ENCODE peak calls at places on chromosomes 4 and X, in seven cellular contexts. R is fibroblast of mammary gland, G is nephron progenitor cell, F is GM20000, M is lower lobe of right lung, T is transverse colon, V is cardiac fibroblast. S is an unnamed sample.

GRCh38 chrX:30521440-30522182 is 56.0 kb downstream of the TASL start:
- DNase-seq in V (peak), M (no peak), F (no peak), G (no peak), T (no peak), R (peak), S (no peak)

GRCh38 chr4:79050521-79050880 is 111.3 kb upstream of the PAQR3 start:
- DNase-seq in T (no peak), F (no peak), G (no peak), R (no peak), M (no peak), V (no peak), S (no peak)

GRCh38 chr4:8653326-8654000 is 60.9 kb downstream of the CPZ start:
- DNase-seq in R (no peak), M (no peak), G (no peak), V (no peak), T (no peak), F (no peak), S (no peak)

GRCh38 chr4:101356928-101357327 is 9.6 kb upstream of the PPP3CA start:
- DNase-seq in F (no peak), M (no peak), G (no peak), V (peak), T (no peak), R (peak), S (no peak)

GRCh38 chrX:135194684-135195083 is 23.5 kb upstream of the CT55 start:
- DNase-seq in F (no peak), G (no peak), M (no peak), V (no peak), R (no peak), T (no peak), S (no peak)

GRCh38 chr4:8553216-8553615 is 27.0 kb upstream of the GPR78 start:
- DNase-seq in T (no peak), V (no peak), M (no peak), F (no peak), G (no peak), R (no peak), S (no peak)

GRCh38 chr4:112170451-112170993 is 25.3 kb downstream of the FAM241A start:
- DNase-seq in G (no peak), R (peak), V (peak), T (no peak), F (no peak), M (no peak), S (no peak)

GRCh38 chr4:26360273-26360672 is 39.5 kb downstream of the RBPJ start:
- DNase-seq in T (no peak), F (no peak), V (no peak), M (no peak), G (no peak), R (no peak), S (no peak)

GRCh38 chr4:52780206-52780605 is 29.0 kb upstream of the ERVMER34-1 start:
- DNase-seq in T (no peak), M (no peak), R (peak), G (no peak), F (no peak), V (peak), S (no peak)

GRCh38 chr4:179110356-179110755 is 1668.1 kb upstream of the AGA start:
- DNase-seq in F (no peak), M (no peak), G (no peak), T (no peak), R (peak), V (peak), S (no peak)

GRCh38 chr4:31365006-31365690 is 645.0 kb downstream of the PCDH7 start:
- DNase-seq in T (no peak), F (no peak), V (no peak), M (no peak), G (no peak), R (peak), S (no peak)

GRCh38 chr4:114807759-114808404 is 209.3 kb downstream of the UGT8 start:
- DNase-seq in T (no peak), V (peak), G (peak), M (no peak), F (peak), R (peak), S (no peak)

GRCh38 chrX:134886201-134886600 is 104.6 kb upstream of the SMIM10 start:
- DNase-seq in F (no peak), V (peak), M (no peak), G (no peak), T (no peak), R (peak), S (no peak)

GRCh38 chr4:56220261-56220660 is 167.0 kb downstream of the AASDH start:
- DNase-seq in M (no peak), R (peak), G (no peak), V (peak), F (no peak), T (no peak), S (no peak)

GRCh38 chrX:111123606-111124179 is 27.7 kb downstream of the PAK3 start:
- DNase-seq in M (no peak), R (no peak), F (no peak), T (no peak), G (no peak), V (no peak), S (no peak)

GRCh38 chrX:57607295-57608187 is 15.7 kb downstream of the ZXDB start:
- DNase-seq in R (no peak), M (no peak), T (no peak), G (no peak), F (no peak), V (no peak), S (no peak)

GRCh38 chrX:111837226-111837625 is 38.8 kb upstream of the TRPC5OS start:
- DNase-seq in T (no peak), V (no peak), F (no peak), R (no peak), M (no peak), G (no peak), S (no peak)

GRCh38 chr4:139738846-139739613 is 73.4 kb downstream of the MGST2 start:
- DNase-seq in V (no peak), M (no peak), R (peak), G (no peak), T (no peak), F (no peak), S (no peak)

GRCh38 chrX:1477801-1478458 is 25.2 kb upstream of the ASMTL start:
- DNase-seq in T (no peak), M (no peak), G (no peak), R (no peak), F (no peak), V (no peak), S (no peak)

GRCh38 chrX:84187501-84188319 is at the start of gene RPS6KA6:
- DNase-seq in G (peak), R (peak), V (no peak), F (no peak), M (peak), T (peak), S (no peak)

GRCh38 chrX:84189125-84189524 is 1.1 kb upstream of the RPS6KA6 start:
- DNase-seq in M (no peak), T (no peak), G (no peak), R (no peak), F (no peak), V (no peak), S (no peak)

GRCh38 chrX:84186603-84187358 is 1.2 kb downstream of the RPS6KA6 start:
- DNase-seq in T (peak), V (no peak), G (peak), F (no peak), M (no peak), R (peak), S (no peak)

GRCh38 chrX:84192006-84192405 is 4.0 kb upstream of the RPS6KA6 start:
- DNase-seq in F (no peak), T (no peak), G (no peak), R (no peak), M (no peak), V (no peak), S (no peak)

GRCh38 chrX:84188320-84188834 is 378 bp upstream of the RPS6KA6 start:
- DNase-seq in M (peak), V (peak), G (peak), R (peak), T (peak), F (no peak), S (peak)
- TF ChIP-seq CTCF in M (no peak), V (no peak), G (no peak), R (peak), T (no peak), F (no peak), S (no peak)

GRCh38 chrX:55450259-55450658 is 1.7 kb upstream of the MAGEH1 start:
- DNase-seq in M (no peak), R (peak), V (peak), F (no peak), G (peak), T (no peak), S (no peak)
- TF ChIP-seq CTCF in M (no peak), R (peak), V (no peak), F (no peak), G (no peak), T (no peak), S (no peak)

GRCh38 chrX:115958687-115959359 is 211.7 kb upstream of the AGTR2 start:
- DNase-seq in G (no peak), T (no peak), F (no peak), V (no peak), M (no peak), R (no peak), S (no peak)
- TF ChIP-seq CTCF in G (no peak), T (no peak), F (no peak), V (no peak), M (no peak), R (peak), S (no peak)

GRCh38 chrX:143788265-143788664 is 67.7 kb upstream of the SPANXN2 start:
- DNase-seq in F (no peak), G (peak), V (peak), R (peak), M (no peak), T (no peak), S (no peak)
- TF ChIP-seq CTCF in F (no peak), G (peak), V (peak), R (peak), M (peak), T (no peak), S (no peak)

GRCh38 chrX:5916945-5917344 is 311.7 kb downstream of the NLGN4X start:
- DNase-seq in M (no peak), R (no peak), V (no peak), F (no peak), G (no peak), T (no peak), S (no peak)

GRCh38 chrX:5915783-5916182 is 312.9 kb downstream of the NLGN4X start:
- DNase-seq in R (no peak), T (no peak), F (no peak), M (no peak), G (no peak), V (no peak), S (no peak)
- TF ChIP-seq CTCF in R (no peak), T (no peak), F (no peak), M (no peak), G (no peak), V (no peak), S (no peak)

DNA sequence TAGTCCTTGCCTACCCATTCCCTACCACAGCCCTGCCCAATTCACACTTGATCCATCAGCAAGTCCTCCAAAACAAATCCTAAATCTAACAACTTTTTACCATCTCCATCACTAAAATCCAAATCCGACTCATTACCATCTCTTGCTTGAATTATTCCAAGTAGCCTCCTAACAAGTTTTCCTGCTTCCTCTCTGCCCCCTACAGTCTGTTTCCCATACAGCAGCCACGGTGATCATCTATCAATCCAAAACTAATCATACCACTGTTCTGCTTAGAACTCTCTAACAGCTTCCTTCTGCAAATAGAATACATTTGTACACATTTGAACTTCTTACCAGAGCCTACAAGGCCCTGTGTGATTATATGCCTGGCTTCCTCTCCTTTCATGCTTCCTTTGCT is 133.0 kb downstream of the SHROOM4 start:
- DNase-seq in R (no peak), G (peak), F (no peak), T (no peak), V (peak), M (no peak), S (no peak)
- TF ChIP-seq CTCF in R (peak), G (peak), F (no peak), T (no peak), V (peak), M (peak), S (no peak)

GRCh38 chr4:153521467-153521866 is 55.3 kb downstream of the TMEM131L start:
- DNase-seq in V (no peak), T (no peak), F (no peak), G (no peak), M (no peak), R (no peak), S (no peak)
- TF ChIP-seq CTCF in V (no peak), T (no peak), F (no peak), G (no peak), M (no peak), R (no peak), S (no peak)

DNA sequence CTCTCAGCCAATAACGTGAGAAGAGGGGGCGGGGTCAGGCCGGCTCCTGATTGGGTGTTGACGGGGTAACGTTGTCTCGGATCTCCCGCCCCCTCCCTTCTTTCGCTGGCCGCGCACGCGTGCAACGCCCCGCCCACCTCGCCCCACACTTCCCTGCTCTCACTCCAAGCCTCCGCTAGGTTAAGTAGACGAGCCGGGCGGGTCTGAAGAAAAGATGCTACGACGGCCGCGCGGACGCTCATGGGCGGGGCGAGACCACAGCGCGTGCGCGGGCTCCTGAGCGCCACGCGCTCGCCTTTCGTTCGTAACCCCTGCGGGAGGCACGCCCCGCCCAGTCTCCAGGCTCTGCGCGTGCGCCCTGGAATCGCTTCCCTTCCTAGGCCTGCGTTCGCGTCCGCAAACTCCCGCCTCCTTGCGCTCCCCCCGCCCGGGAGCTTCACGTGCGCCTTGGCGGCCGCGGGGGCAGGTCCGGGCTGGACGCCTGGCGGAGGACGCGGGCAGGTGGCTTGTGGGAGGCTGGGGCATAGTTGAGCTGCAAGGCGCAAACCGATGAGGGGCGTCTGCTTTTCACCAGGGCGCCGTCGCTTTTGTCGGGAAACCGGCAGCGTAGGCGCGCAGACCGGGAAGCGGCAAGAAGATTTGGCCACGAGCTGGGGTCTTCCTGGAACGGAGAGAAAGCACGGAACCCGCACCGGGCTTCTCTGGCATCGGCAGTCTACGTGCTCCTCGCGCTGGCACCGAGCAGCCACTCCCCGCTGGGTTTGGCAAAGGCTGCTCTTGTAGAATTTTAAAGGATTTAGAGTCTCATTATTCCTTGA is 467 bp upstream of the PGRMC2 start:
- DNase-seq in R (peak), M (peak), V (peak), F (peak), T (peak), G (peak), S (peak)
- TF ChIP-seq CTCF in R (no peak), M (peak), V (peak), F (no peak), T (peak), G (peak), S (no peak)

GRCh38 chr4:102625232-102625930 is 124.2 kb downstream of the NFKB1 start:
- DNase-seq in F (peak), T (peak), R (peak), M (peak), G (no peak), V (peak), S (no peak)
- TF ChIP-seq CTCF in F (peak), T (peak), R (peak), M (peak), G (no peak), V (peak), S (no peak)